ENCODE peak calls at places on chromosomes 3 and 15, in ten cellular contexts. K is GM04504; G is AG08396; U is neural progenitor cell; Y is mammary epithelial cell; L is WERI-Rb-1; E is T-cell; Z is stimulated activated CD4-positive, alpha-beta T cell treated with anti-CD3 and anti-CD28 coated beads, Interleukin-2, amount 100 ng/mL, for 48 hours; J is astrocyte of the spinal cord; R is naive thymus-derived CD8-positive, alpha-beta T cell. S is an unnamed sample.

GRCh38 chr3:130341388-130341787 is 4.1 kb upstream of the COL6A5 start:
- DNase-seq in K (no peak), G (no peak), U (no peak), Y (peak), L (no peak), E (no peak), Z (no peak), J (peak), R (no peak), S (no peak)

GRCh38 chr3:160401301-160402095 is 2.0 kb downstream of the SMC4 start:
- DNase-seq in K (no peak), G (peak), U (peak), Y (peak), L (no peak), E (no peak), Z (no peak), J (peak), R (no peak), S (no peak)

GRCh38 chr15:70432924-70433500 is 330.3 kb downstream of the UACA start:
- DNase-seq in K (no peak), G (no peak), U (peak), Y (no peak), L (no peak), E (no peak), Z (no peak), J (no peak), R (no peak), S (no peak)

GRCh38 chr3:138850151-138850550 is 15.4 kb upstream of the PIK3CB start:
- DNase-seq in K (no peak), G (no peak), U (no peak), Y (no peak), L (no peak), E (no peak), Z (no peak), J (peak), R (no peak), S (no peak)

GRCh38 chr3:161423911-161424522 is 52.7 kb upstream of the SPTSSB start:
- DNase-seq in K (no peak), G (peak), U (peak), Y (peak), L (no peak), E (no peak), Z (no peak), J (peak), R (no peak), S (peak)

GRCh38 chr3:33440578-33441321 is 545 bp upstream of the UBP1 start:
- DNase-seq in K (peak), G (peak), U (peak), Y (peak), L (peak), E (peak), Z (peak), J (peak), R (peak), S (peak)

GRCh38 chr3:7292362-7292761 is 431.4 kb downstream of the GRM7 start:
- DNase-seq in K (no peak), G (no peak), U (no peak), Y (no peak), L (no peak), E (no peak), Z (no peak), J (no peak), R (no peak), S (no peak)

GRCh38 chr3:119774419-119774818 is 7.5 kb upstream of the NR1I2 start:
- DNase-seq in K (no peak), G (no peak), U (no peak), Y (no peak), L (no peak), E (no peak), Z (no peak), J (no peak), R (no peak), S (no peak)

GRCh38 chr3:10651506-10651905 is 146.1 kb upstream of the ATP2B2 start:
- DNase-seq in K (no peak), G (no peak), U (no peak), Y (no peak), L (no peak), E (no peak), Z (no peak), J (no peak), R (no peak), S (no peak)

GRCh38 chr15:91535856-91536500 is 317.5 kb upstream of the SLCO3A1 start:
- DNase-seq in K (no peak), G (no peak), U (no peak), Y (peak), L (no peak), E (no peak), Z (no peak), J (peak), R (no peak), S (no peak)

GRCh38 chr3:44992555-44993470 is 16.8 kb downstream of the EXOSC7 start:
- DNase-seq in K (no peak), G (peak), U (peak), Y (peak), L (peak), E (no peak), Z (no peak), J (peak), R (no peak), S (no peak)

GRCh38 chr3:151228291-151229125 is 25.5 kb upstream of the GPR171 start:
- DNase-seq in K (no peak), G (peak), U (no peak), Y (peak), L (no peak), E (no peak), Z (no peak), J (peak), R (no peak), S (no peak)

GRCh38 chr3:23720885-23721284 is 84.9 kb upstream of the UBE2E1 start:
- DNase-seq in K (no peak), G (no peak), U (no peak), Y (peak), L (no peak), E (no peak), Z (no peak), J (no peak), R (no peak), S (no peak)

S was measured in central memory CD4-positive, alpha-beta T cell.